ENCODE peak calls at places on chromosomes 11 and 22, in five cellular contexts. M is transverse colon, P is fibroblast of lung, E is HCT116, N is GM13976. U is an unnamed sample.
A peak's percentile ranks its signal among the peaks of the same experiment; 100 is the strongest.

GRCh38 chr11:35389112-35389511 is 30.2 kb downstream of the SLC1A2 start:
- DNase-seq in E (no peak), P (no peak), M (no peak), N (no peak), U (no peak)

GRCh38 chr11:33005175-33005574 is 10.5 kb upstream of the DEPDC7 start:
- DNase-seq in N (no peak), M (no peak), E (no peak), P (no peak), U (no peak)

GRCh38 chr11:123470862-123471261 is 40.8 kb downstream of the GRAMD1B start:
- DNase-seq in P (no peak), N (no peak), M (no peak), E (no peak), U (no peak)

GRCh38 chr11:106202935-106203620 is 125.6 kb downstream of the AASDHPPT start:
- DNase-seq in P (peak; percentile 76), M (no peak), N (no peak), E (no peak), U (no peak)

GRCh38 chr11:36073411-36074203 is 129.7 kb downstream of the LDLRAD3 start:
- DNase-seq in E (no peak), N (no peak), M (no peak), P (peak; percentile 64), U (peak; percentile 30)

GRCh38 chr22:47173535-47174021 is 411.1 kb downstream of the TBC1D22A start:
- DNase-seq in M (peak; percentile 3), E (no peak), N (no peak), P (no peak), U (no peak)

GRCh38 chr11:406796-407650 is 7.8 kb downstream of the SIGIRR start:
- DNase-seq in N (peak; percentile 96), P (peak; percentile 71), E (peak; percentile 69), M (peak; percentile 89), U (peak; percentile 83)

GRCh38 chr11:78361228-78361627 is 56.4 kb downstream of the GAB2 start:
- DNase-seq in N (no peak), E (no peak), P (no peak), M (no peak), U (no peak)

GRCh38 chr11:91248199-91248807 is 976.3 kb upstream of the FAT3 start:
- DNase-seq in M (no peak), E (peak; percentile 4), P (peak; percentile 13), N (no peak), U (peak; percentile 60)

GRCh38 chr22:46894081-46894671 is 131.7 kb downstream of the TBC1D22A start:
- DNase-seq in E (no peak), N (no peak), M (no peak), P (no peak), U (no peak)

GRCh38 chr22:32979606-32980005 is 78.6 kb downstream of the SYN3 start:
- DNase-seq in N (no peak), M (no peak), E (no peak), P (no peak), U (no peak)

GRCh38 chr11:122178795-122179194 is 62.8 kb upstream of the BLID start:
- DNase-seq in E (no peak), N (no peak), P (no peak), M (no peak), U (no peak)

GRCh38 chr22:35539910-35540599 is 576 bp upstream of the RASD2 start:
- DNase-seq in N (peak; percentile 93), M (peak; percentile 78), P (peak; percentile 24), E (no peak), U (peak; percentile 48)

GRCh38 chr11:870127-870413 is 27.4 kb downstream of the TSPAN4 start:
- DNase-seq in E (no peak), M (no peak), P (no peak), N (no peak), U (no peak)

GRCh38 chr11:87767615-87768014 is 407.6 kb downstream of the RAB38 start:
- DNase-seq in E (no peak), P (no peak), M (no peak), N (no peak), U (no peak)

GRCh38 chr22:43446881-43447280 is 35.1 kb downstream of the MPPED1 start:
- DNase-seq in E (no peak), P (no peak), N (no peak), M (no peak), U (no peak)

GRCh38 chr22:33073989-33074391 is 15.8 kb upstream of the SYN3 start:
- DNase-seq in E (no peak), P (peak; percentile 16), N (no peak), M (no peak), U (no peak)

GRCh38 chr11:122173074-122173450 is 57.0 kb upstream of the BLID start:
- DNase-seq in M (no peak), E (no peak), N (no peak), P (no peak), U (no peak)

GRCh38 chr11:115266066-115266465 is 238.1 kb downstream of the CADM1 start:
- DNase-seq in E (no peak), P (no peak), M (no peak), N (no peak), U (no peak)

GRCh38 chr11:4041731-4042391 is 52.7 kb upstream of the RRM1 start:
- DNase-seq in P (peak; percentile 68), M (no peak), N (no peak), E (no peak), U (no peak)

GRCh38 chr11:104728927-104729326 is 169.3 kb downstream of the CASP12 start:
- DNase-seq in P (no peak), E (no peak), N (no peak), M (no peak), U (no peak)

GRCh38 chr11:47306484-47306844 is 36.5 kb downstream of the MADD start:
- DNase-seq in E (no peak), M (no peak), N (no peak), P (no peak), U (no peak)

GRCh38 chr11:120337133-120337895 is 1.1 kb downstream of the ARHGEF12 start:
- DNase-seq in M (peak; percentile 43), N (no peak), P (peak; percentile 50), E (no peak), U (peak; percentile 70)

GRCh38 chr11:6681949-6682348 is 1.2 kb downstream of the MRPL17 start:
- DNase-seq in P (peak; percentile 37), M (no peak), E (no peak), N (no peak), U (no peak)

GRCh38 chr22:46074771-46075551 is 75.4 kb upstream of the PPARA start:
- DNase-seq in N (no peak), E (no peak), P (no peak), M (peak; percentile 35), U (peak; percentile 61)

GRCh38 chr11:65574963-65575567 is 788 bp upstream of the EHBP1L1 start:
- DNase-seq in N (no peak), P (no peak), E (no peak), M (peak; percentile 75), U (no peak)

GRCh38 chr11:102527701-102528100 is 2.8 kb downstream of the MMP7 start:
- DNase-seq in N (no peak), E (no peak), M (no peak), P (peak; percentile 61), U (no peak)

GRCh38 chr22:40680819-40681183 is 1.5 kb downstream of the MCHR1 start:
- DNase-seq in E (no peak), P (no peak), M (no peak), N (no peak), U (no peak)
- TF ChIP-seq CTCF in E (no peak), P (no peak), M (no peak), N (no peak), U (no peak)

DNA sequence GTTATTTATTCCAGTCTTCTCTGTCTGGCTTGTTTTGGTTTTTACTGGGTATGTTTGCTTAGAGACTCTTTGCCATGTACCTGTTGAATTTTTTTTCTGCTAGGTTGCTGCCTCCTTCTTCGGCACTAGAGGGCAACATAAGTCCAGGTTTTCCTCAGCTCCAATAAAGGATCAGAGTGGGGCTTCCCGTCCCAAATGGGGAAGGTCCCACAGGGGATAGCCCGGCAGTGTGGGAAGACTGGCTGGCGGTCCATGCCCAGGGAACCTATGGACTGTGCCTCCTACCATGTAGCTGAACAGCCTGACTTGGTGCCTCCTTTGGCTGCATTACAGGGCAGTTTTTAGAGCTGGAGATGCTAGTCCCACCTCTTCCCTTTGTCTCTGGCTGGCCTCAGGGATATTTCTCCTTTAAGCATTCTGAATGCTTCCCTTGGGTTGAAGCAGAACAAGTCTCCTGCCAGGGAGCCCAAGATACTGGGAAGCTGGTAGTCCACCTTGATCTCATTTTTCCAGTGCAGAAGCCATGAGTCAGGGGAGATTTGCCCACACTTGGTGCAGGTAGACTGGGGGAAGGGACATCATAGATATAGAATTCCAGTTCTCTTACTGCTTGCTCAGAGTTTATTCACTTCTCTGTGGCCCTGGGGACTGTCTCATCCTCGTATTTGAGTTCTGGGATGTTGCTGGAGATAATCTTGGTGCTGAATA is 60.2 kb downstream of the BRD1 start:
- DNase-seq in E (peak; percentile 42), P (peak; percentile 38), M (peak; percentile 13), N (peak; percentile 80), U (peak; percentile 33)
- TF ChIP-seq CTCF in E (peak; percentile 86), P (peak; percentile 63), M (peak; percentile 58), N (peak; percentile 56), U (peak; percentile 72)

DNA sequence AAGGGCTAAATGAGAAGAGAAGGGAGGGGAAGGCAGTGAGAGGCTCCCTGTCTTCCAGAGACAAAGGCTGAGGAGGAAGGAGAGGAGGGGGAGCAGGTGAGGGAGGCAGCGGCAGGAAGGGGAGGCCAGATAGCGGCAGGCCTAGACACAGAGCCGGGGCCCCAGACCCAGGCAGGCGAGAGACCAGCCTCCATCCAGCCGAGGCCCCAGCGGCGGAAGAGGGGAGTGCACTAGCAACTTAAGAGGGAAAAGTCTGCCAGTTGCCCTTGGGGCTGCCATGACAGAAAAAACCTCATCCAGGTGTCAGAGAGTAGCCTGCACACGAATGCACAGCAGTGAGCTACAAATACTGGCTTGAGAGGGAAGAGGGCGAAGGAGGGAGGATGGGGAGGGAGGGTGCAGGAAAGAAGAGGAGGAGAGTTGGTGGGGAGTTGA is 46.7 kb downstream of the IGLL1 start:
- DNase-seq in E (no peak), M (no peak), N (peak; percentile 66), P (peak; percentile 19), U (peak; percentile 41)
- TF ChIP-seq CTCF in E (no peak), M (peak; percentile 46), N (peak; percentile 15), P (no peak), U (peak; percentile 44)

DNA sequence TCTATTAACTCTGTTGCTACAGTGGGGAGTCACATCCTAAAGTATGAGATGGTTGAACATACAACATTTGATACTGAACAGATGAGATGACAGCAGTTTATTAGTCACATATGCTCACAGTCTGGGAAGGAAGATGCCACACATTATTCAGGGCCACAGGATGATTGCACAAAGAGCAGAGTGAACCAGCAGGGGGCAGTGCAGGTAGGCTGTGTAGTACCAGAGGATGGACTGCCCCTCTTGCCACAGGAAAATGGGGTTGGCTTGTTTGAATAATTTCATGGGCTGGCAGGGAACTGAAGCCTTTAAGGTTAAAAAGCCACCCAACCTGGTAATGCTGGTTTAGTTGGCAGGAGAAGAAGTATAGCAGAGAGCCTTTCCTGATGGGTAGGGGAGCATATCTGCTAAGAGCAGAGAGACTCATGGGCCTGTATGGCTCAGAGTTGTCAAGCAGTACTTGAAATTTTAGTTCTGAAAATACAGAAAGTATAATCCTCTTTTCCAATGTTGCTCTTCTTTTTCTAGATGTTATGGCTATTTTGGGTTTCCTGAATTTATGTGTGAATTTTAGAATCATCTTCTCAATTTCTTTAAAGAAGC is 180.4 kb upstream of the B3GAT1 start:
- DNase-seq in E (peak; percentile 49), M (peak; percentile 55), N (peak; percentile 40), P (no peak), U (no peak)
- TF ChIP-seq CTCF in E (peak; percentile 57), M (peak; percentile 30), N (peak; percentile 50), P (no peak), U (peak; percentile 19)

U was measured in adrenal gland.